ENCODE peak calls at places on chromosomes 4 and X, in five cellular contexts. O is lung, L is adrenal gland, S is mesothelial cell of epicardium, K is BE2C. X is an unnamed sample.

GRCh38 chrX:9464435-9465371 is at the start of gene TBL1X:
- DNase-seq in S (peak), O (peak), L (peak), K (peak), X (peak)

GRCh38 chr4:74378573-74378972 is 13.6 kb downstream of the EREG start:
- DNase-seq in O (no peak), L (no peak), S (no peak), K (no peak), X (no peak)

GRCh38 chr4:146245899-146246298 is 31.6 kb downstream of the REELD1 start:
- DNase-seq in S (no peak), K (no peak), O (peak), L (peak), X (no peak)

GRCh38 chr4:44320833-44321232 is 127.8 kb downstream of the KCTD8 start:
- DNase-seq in S (no peak), L (no peak), O (no peak), K (no peak), X (no peak)

GRCh38 chrX:16185725-16186136 is 18.4 kb downstream of the MAGEB17 start:
- DNase-seq in O (no peak), S (no peak), L (peak), K (no peak), X (no peak)

GRCh38 chrX:8748855-8749254 is 16.9 kb upstream of the ANOS1 start:
- DNase-seq in S (no peak), K (no peak), L (no peak), O (no peak), X (no peak)

GRCh38 chrX:54473993-54474859 is 21.8 kb downstream of the FGD1 start:
- DNase-seq in O (no peak), K (no peak), L (peak), S (no peak), X (no peak)

GRCh38 chr4:22471419-22471818 is 44.4 kb downstream of the ADGRA3 start:
- DNase-seq in L (no peak), O (no peak), K (no peak), S (no peak), X (no peak)

GRCh38 chr4:163404570-163404969 is 60.9 kb downstream of the NPY5R start:
- DNase-seq in K (no peak), L (no peak), O (no peak), S (no peak), X (no peak)

GRCh38 chr4:58602701-58603359 is 1492.6 kb upstream of the IGFBP7 start:
- DNase-seq in O (no peak), L (no peak), K (no peak), S (no peak), X (no peak)

GRCh38 chrX:49176421-49177326 is 5.0 kb downstream of the PLP2 start:
- DNase-seq in K (peak), S (no peak), L (peak), O (peak), X (no peak)

GRCh38 chr4:111268769-111269414 is 646.0 kb upstream of the PITX2 start:
- DNase-seq in O (no peak), S (no peak), L (no peak), K (no peak), X (no peak)

GRCh38 chr4:108425988-108426387 is 194.4 kb upstream of the RPL34 start:
- DNase-seq in L (no peak), O (no peak), S (no peak), K (no peak), X (no peak)

GRCh38 chr4:13347517-13348125 is 136.5 kb downstream of the RAB28 start:
- DNase-seq in S (no peak), K (no peak), L (no peak), O (no peak), X (no peak)

GRCh38 chrX:154732421-154733071 is 18.3 kb downstream of the GAB3 start:
- DNase-seq in S (no peak), O (no peak), L (no peak), K (no peak), X (no peak)

GRCh38 chr4:46329118-46329976 is 60.6 kb downstream of the GABRA2 start:
- DNase-seq in O (no peak), K (peak), S (no peak), L (peak), X (no peak)

GRCh38 chr4:11404431-11404830 is 24.3 kb downstream of the HS3ST1 start:
- DNase-seq in K (no peak), L (no peak), O (no peak), S (no peak), X (no peak)

GRCh38 chr4:151250706-151251105 is 26.3 kb upstream of the PRSS48 start:
- DNase-seq in O (no peak), L (no peak), S (no peak), K (no peak), X (no peak)

GRCh38 chr4:8117278-8117682 is 41.3 kb downstream of the ABLIM2 start:
- DNase-seq in S (no peak), L (peak), O (no peak), K (peak), X (no peak)

GRCh38 chrX:44503550-44503949 is 39.1 kb downstream of the FUNDC1 start:
- DNase-seq in L (no peak), S (no peak), K (no peak), O (no peak), X (no peak)

GRCh38 chr4:114076865-114077264 is 97.4 kb upstream of the ARSJ start:
- DNase-seq in O (no peak), L (no peak), S (no peak), K (no peak), X (no peak)

GRCh38 chr4:33071552-33071951 is 2351.4 kb downstream of the PCDH7 start:
- DNase-seq in K (no peak), O (no peak), S (no peak), L (no peak), X (no peak)

GRCh38 chr4:52685316-52685715 is 26.2 kb upstream of the USP46 start:
- DNase-seq in L (no peak), S (no peak), K (no peak), O (no peak), X (no peak)

GRCh38 chr4:124143632-124144031 is 568.9 kb downstream of the ANKRD50 start:
- DNase-seq in S (no peak), L (no peak), O (no peak), K (no peak), X (no peak)

GRCh38 chr4:124278477-124278876 is 434.1 kb downstream of the ANKRD50 start:
- DNase-seq in L (no peak), K (no peak), O (no peak), S (no peak), X (no peak)

GRCh38 chrX:118495958-118496762 is 545 bp downstream of the DOCK11 start:
- DNase-seq in O (peak), K (peak), S (peak), L (peak), X (peak)

GRCh38 chrX:20252392-20253231 is 14.1 kb downstream of the RPS6KA3 start:
- DNase-seq in O (peak), K (peak), L (peak), S (no peak), X (no peak)

GRCh38 chr4:142984871-142985585 is 138.9 kb upstream of the INPP4B start:
- DNase-seq in L (no peak), K (no peak), O (no peak), S (no peak), X (no peak)

GRCh38 chrX:150212672-150213480 is 150.2 kb upstream of the MAMLD1 start:
- DNase-seq in O (no peak), K (no peak), S (no peak), L (no peak), X (no peak)

GRCh38 chr4:1337376-1337831 is 9.6 kb upstream of the UVSSA start:
- DNase-seq in O (no peak), S (no peak), L (peak), K (no peak), X (no peak)

GRCh38 chr4:76087007-76087769 is 12.7 kb downstream of the ART3 start:
- DNase-seq in L (peak), S (no peak), K (peak), O (no peak), X (no peak)

GRCh38 chr4:40003986-40004385 is 26.3 kb upstream of the PDS5A start:
- DNase-seq in S (no peak), L (no peak), K (no peak), O (no peak), X (no peak)

DNA sequence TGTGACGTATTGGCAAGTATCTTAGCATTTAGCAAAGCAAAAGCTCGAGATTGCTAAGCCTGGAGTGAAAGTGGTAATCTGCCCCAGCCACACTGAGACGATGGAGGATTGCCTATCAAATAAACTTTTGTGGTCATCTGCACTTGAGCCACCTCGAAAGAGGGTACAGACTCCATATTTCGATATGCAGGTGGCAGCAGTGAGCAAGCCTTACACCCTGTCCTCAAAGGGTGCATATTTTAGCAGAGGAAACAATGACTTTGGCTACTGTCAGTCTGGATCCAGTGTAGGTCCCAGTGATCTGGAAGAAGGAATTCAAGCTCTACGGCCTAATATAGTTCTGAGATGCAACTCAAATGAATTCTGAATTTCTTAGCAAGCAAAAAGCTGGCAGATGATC is 153.9 kb downstream of the ATG4A start:
- DNase-seq in L (no peak), K (no peak), S (no peak), O (no peak), X (no peak)
- TF ChIP-seq CTCF in L (no peak), K (peak), S (no peak), O (no peak), X (peak)

DNA sequence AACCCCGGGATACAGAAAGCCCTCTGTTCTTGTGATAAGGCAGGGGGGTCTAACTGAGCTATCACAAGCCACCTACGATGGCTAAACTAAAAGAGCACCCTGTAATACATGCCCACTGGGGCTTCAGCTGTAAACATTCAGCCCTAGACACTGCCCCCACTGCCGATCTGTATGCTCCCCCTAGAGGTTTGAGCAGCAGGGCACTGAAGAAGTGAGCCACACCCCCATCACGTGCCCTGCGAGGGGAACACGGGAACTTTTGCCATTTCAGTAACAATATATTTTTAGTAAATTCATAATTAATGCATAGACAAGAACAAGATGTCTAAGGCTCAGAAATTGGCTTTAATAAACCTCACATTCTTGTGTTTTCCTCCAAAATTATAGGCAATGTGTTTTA is 235.2 kb upstream of the SFRP2 start:
- DNase-seq in O (no peak), S (no peak), K (no peak), L (no peak), X (no peak)
- TF ChIP-seq CTCF in O (no peak), S (no peak), K (peak), L (no peak), X (no peak)

DNA sequence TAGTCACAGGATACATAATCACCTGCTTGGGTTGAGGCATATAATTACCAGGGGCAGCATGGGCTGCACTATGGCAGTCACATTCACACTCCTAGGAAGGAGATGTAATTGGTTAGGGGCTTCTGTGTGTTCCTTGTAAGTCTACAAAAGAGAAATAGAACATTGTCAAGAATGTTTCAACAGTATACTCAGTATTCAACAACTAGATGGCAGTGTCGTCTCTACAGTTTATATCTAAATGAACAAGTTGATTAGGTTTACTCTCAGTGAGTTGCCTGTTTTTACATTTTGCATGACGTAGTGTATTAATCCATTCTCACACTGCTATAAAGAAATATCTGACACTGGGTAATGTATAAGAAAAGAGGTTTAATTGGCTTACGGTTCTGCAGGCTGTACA is 50.5 kb upstream of the RAB33B start:
- DNase-seq in K (no peak), L (no peak), S (no peak), O (no peak), X (no peak)
- TF ChIP-seq CTCF in K (peak), L (no peak), S (no peak), O (no peak), X (peak)

DNA sequence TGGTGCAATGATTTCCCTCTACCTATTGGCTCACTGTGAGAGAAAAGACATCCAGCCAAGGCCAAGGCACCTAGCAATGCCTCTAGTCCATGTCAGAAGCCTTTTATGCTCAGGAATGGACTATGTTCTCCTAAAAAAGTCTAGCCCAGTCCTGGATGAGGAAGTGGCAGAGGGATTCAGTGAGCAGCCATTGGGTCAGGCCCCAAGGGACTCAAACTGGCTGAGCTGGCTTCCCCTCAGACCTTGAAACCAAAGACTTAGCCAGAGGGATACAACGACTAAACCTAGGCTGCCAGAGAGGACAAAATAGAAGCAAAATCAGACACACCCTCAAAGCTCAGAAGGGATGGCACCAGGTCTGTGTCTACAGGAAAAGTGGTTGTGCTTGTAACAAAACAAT is 49.1 kb downstream of the ARHGEF9 start:
- DNase-seq in K (no peak), O (no peak), S (no peak), L (no peak), X (no peak)
- TF ChIP-seq CTCF in K (no peak), O (no peak), S (no peak), L (no peak), X (no peak)

GRCh38 chr4:99202094-99202493 is 17.0 kb downstream of the ADH6 start:
- DNase-seq in L (no peak), O (no peak), K (no peak), S (no peak), X (no peak)

GRCh38 chr4:99202536-99202935 is 16.5 kb downstream of the ADH6 start:
- DNase-seq in O (no peak), K (no peak), S (no peak), L (no peak), X (no peak)

GRCh38 chr4:99200148-99200547 is 18.9 kb downstream of the ADH6 start:
- DNase-seq in S (no peak), O (no peak), L (no peak), K (no peak), X (no peak)

GRCh38 chr4:99205104-99205979 is 13.7 kb downstream of the ADH6 start:
- DNase-seq in S (no peak), K (no peak), L (no peak), O (no peak), X (no peak)

GRCh38 chr4:99201687-99202086 is 17.4 kb downstream of the ADH6 start:
- DNase-seq in S (no peak), L (no peak), O (no peak), K (no peak), X (no peak)
- TF ChIP-seq CTCF in S (no peak), L (peak), O (no peak), K (no peak), X (no peak)

X was measured in type B pancreatic cell.